ENCODE peak calls at places on chromosomes 13 and 19, in four cellular contexts. P is K562, I is HepG2, R is GM12878. X is an unnamed sample.
A peak's percentile ranks its signal among the peaks of the same experiment; 100 is the strongest.

GRCh38 chr19:48635263-48635965 is 1.8 kb downstream of the DBP start:
- DNase-seq in P (peak; percentile 88), I (no peak), R (no peak), X (peak; percentile 74)

GRCh38 chr19:19115954-19116353 is 22.3 kb downstream of the TMEM161A start:
- DNase-seq in P (peak; percentile 66), R (no peak), I (peak; percentile 45), X (peak; percentile 37)

GRCh38 chr19:48540110-48540509 is 11.9 kb upstream of the SULT2B1 start:
- DNase-seq in I (no peak), P (no peak), R (no peak), X (peak; percentile 55)

GRCh38 chr19:49924004-49924880 is 4.8 kb upstream of the ATF5 start:
- DNase-seq in R (peak; percentile 56), I (no peak), P (peak; percentile 11), X (no peak)

GRCh38 chr19:6273701-6274601 is 5.8 kb downstream of the MLLT1 start:
- DNase-seq in R (no peak), I (peak; percentile 89), P (peak; percentile 48), X (no peak)

GRCh38 chr13:91813255-91813654 is 414.8 kb downstream of the GPC5 start:
- DNase-seq in P (peak; percentile 15), R (no peak), I (no peak), X (no peak)

GRCh38 chr19:56111601-56112312 is 9.3 kb downstream of the ZNF787 start:
- DNase-seq in R (no peak), I (peak; percentile 45), P (no peak), X (no peak)

GRCh38 chr13:98467263-98467985 is 109.5 kb downstream of the STK24 start:
- DNase-seq in P (no peak), I (no peak), R (no peak), X (no peak)

GRCh38 chr19:1407662-1408299 is 395 bp downstream of the DAZAP1 start:
- DNase-seq in P (peak; percentile 86), I (no peak), R (no peak), X (no peak)

GRCh38 chr19:17289489-17289888 is 7.8 kb downstream of the ANKLE1 start:
- DNase-seq in R (no peak), P (peak; percentile 96), I (no peak), X (peak; percentile 89)

GRCh38 chr13:94192576-94192975 is 286.9 kb downstream of the DCT start:
- DNase-seq in I (peak; percentile 30), R (no peak), P (no peak), X (no peak)

GRCh38 chr13:83773961-83774360 is 108.3 kb downstream of the SLITRK1 start:
- DNase-seq in P (no peak), I (no peak), R (no peak), X (no peak)

GRCh38 chr19:10808937-10809655 is 26.9 kb downstream of the TMED1 start:
- DNase-seq in P (peak; percentile 66), I (no peak), R (no peak), X (no peak)

GRCh38 chr19:50482271-50482855 is 5.7 kb upstream of the GARIN5A start:
- DNase-seq in I (no peak), P (no peak), R (no peak), X (no peak)

GRCh38 chr13:49110122-49110831 is 109.9 kb upstream of the MLNR start:
- DNase-seq in R (peak; percentile 66), P (peak; percentile 66), I (peak; percentile 92), X (peak; percentile 86)

GRCh38 chr19:18173054-18173571 is 500 bp upstream of the IFI30 start:
- DNase-seq in I (no peak), R (no peak), P (peak; percentile 9), X (no peak)

GRCh38 chr19:15869109-15869555 is 28.7 kb downstream of the CYP4F2 start:
- DNase-seq in I (peak; percentile 60), R (no peak), P (peak; percentile 80), X (peak; percentile 72)

GRCh38 chr19:56765107-56765506 is 75.4 kb downstream of the PEG3 start:
- DNase-seq in P (no peak), R (no peak), I (no peak), X (no peak)

GRCh38 chr19:13748169-13748884 is 16.0 kb upstream of the MRI1 start:
- DNase-seq in R (no peak), P (peak; percentile 32), I (no peak), X (peak; percentile 18)

GRCh38 chr13:71303144-71303543 is 563.9 kb downstream of the DACH1 start:
- DNase-seq in R (no peak), P (no peak), I (no peak), X (no peak)

GRCh38 chr13:24459234-24459633 is 53.3 kb downstream of the PARP4 start:
- DNase-seq in P (no peak), I (no peak), R (peak; percentile 2), X (no peak)

GRCh38 chr13:40539954-40540706 is 126.3 kb downstream of the FOXO1 start:
- DNase-seq in I (peak; percentile 96), P (no peak), R (no peak), X (peak; percentile 30)

GRCh38 chr13:62747629-62748028 is 1332.0 kb upstream of the PCDH20 start:
- DNase-seq in R (no peak), I (no peak), P (no peak), X (peak; percentile 4)

GRCh38 chr13:48496796-48497195 is 36.1 kb downstream of the RCBTB2 start:
- DNase-seq in P (no peak), I (no peak), R (no peak), X (no peak)

GRCh38 chr13:25292301-25292700 is 5.0 kb upstream of the MTMR6 start:
- DNase-seq in P (peak; percentile 22), R (no peak), I (no peak), X (no peak)

GRCh38 chr13:65090191-65090590 is 2139.9 kb downstream of the PCDH9 start:
- DNase-seq in R (no peak), I (no peak), P (no peak), X (no peak)

GRCh38 chr19:1086618-1087017 is 8.6 kb downstream of the POLR2E start:
- DNase-seq in P (no peak), R (no peak), I (no peak), X (no peak)

GRCh38 chr19:47036233-47036651 is 12.2 kb downstream of the TMEM160 start:
- DNase-seq in I (no peak), P (no peak), R (no peak), X (peak; percentile 59)

GRCh38 chr19:2290441-2291184 is 8.6 kb upstream of the PEAK3 start:
- DNase-seq in I (no peak), R (no peak), P (no peak), X (no peak)

GRCh38 chr13:110471156-110471832 is 90.2 kb downstream of the RAB20 start:
- DNase-seq in P (no peak), I (no peak), R (no peak), X (no peak)

GRCh38 chr13:103884139-103884723 is 818.0 kb upstream of the SLC10A2 start:
- DNase-seq in P (no peak), R (no peak), I (peak; percentile 4), X (no peak)

GRCh38 chr13:36413161-36413560 is 19.1 kb upstream of the CCNA1 start:
- DNase-seq in P (no peak), I (no peak), R (no peak), X (no peak)
- TF ChIP-seq POLR2AphosphoS2 in P (no peak), I (no peak), R (no peak), X (no peak)

DNA sequence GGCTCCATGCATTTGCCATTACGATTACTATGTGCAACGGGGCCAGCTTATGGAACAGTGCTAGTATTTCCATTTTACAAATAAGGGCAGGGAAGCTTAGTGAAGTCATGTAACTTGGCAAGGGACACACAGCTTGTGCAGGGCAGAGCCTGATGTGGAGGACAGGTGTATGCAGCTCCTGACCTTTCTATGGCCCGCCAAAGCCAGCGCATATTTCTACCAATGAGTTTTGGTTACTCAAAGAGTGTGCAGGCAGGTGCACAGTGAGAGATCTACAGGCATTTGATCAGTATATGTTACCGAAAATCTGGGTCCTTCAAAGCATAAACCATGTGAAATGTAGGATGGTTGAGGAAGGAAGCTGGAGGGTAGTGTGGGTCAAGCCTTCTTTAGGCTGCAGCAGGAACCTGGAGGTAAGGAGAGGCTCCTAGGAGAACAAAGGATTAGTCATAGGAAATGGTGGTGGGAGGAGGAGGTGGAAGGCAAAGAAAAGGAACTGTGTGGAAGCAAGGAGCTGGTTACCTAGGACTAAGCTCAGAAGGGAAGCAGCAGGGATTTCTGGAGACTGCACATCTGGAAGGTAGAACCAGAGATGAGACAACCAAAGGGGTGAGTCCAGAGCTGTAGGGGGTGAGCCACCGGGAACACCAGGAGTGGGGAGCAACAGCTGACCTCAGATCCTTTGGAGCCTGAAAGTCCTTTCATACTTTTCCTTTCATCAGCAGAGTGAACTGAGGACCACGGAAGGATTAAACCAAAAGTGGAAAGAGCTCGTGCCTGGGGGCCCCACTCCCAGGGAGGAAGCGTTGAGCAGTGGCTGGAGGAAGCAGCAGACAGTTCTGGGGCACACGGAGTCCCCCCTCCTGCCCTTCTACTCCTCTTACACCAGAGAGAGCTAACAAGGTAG is 4.2 kb upstream of the PDX1 start:
- DNase-seq in I (no peak), R (no peak), P (no peak), X (no peak)
- H3K4me3 ChIP-seq in I (no peak overlapping the region), R (no peak overlapping the region), P (no peak overlapping the region), X (no peak overlapping the region)

DNA sequence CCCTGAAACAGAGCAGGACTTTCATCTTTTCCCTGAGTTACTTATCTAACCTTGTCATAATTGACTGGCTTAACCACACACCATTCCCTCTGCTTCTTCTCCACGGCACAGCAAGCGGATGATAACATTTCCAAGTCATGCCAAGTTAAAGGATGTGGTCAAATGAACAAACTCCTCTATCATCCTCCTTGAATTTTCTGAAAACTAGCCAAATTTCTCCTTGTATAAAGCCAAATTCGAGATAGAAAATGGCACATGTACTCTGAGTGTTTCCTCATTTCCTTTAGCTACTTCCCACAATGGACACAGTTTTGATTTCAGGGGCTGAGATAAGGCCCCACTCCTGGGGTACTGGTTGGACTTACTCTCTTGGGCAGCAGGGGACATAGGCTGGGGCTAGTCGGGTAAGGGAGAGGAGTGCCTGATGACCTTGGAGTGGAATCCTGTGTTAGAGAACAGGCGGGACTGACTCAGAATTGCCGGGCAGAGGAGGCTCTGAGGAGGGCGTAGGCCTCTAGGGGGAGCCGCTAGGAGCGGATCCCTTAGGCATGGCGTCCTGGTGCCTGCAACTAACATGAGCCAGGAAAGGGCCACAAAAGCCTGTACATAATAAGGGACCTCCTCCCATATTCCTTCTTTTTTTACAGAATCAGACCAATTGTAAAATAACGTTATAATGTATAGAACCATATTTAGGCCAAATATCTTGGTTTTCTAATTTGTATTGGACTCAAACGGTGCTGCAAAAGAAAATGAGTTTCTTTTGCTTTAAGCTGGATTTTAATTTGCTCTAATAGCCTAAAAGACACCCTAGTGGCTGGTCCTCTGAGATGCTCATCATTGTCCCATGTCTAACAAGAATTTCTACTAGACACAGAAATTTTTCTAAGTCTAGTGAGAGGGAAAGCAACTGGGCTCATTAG is 20.4 kb upstream of the TMTC4 start:
- DNase-seq in R (no peak), P (peak; percentile 46), I (peak; percentile 55), X (peak; percentile 33)
- TF ChIP-seq CHD4 in R (no peak), P (no peak), I (no peak), X (no peak)

GRCh38 chr19:45577111-45577905 is 7.3 kb downstream of the OPA3 start:
- DNase-seq in R (no peak), I (peak; percentile 86), P (no peak), X (peak; percentile 82)
- TF ChIP-seq POLR2AphosphoS2 in R (no peak), I (no peak), P (no peak), X (no peak)

GRCh38 chr19:53991224-53992113 is at the start of gene CACNG6:
- DNase-seq in R (no peak), I (no peak), P (peak; percentile 20), X (peak; percentile 93)
- H3K4me3 ChIP-seq in R (no peak within 1 kb of the TSS), I (peak within 1 kb of the TSS; percentile 21), P (no peak within 1 kb of the TSS), X (peak within 1 kb of the TSS; percentile 51)

GRCh38 chr13:101942535-101943157 is 459.2 kb downstream of the FGF14 start:
- DNase-seq in P (no peak), I (no peak), R (no peak), X (no peak)
- TF ChIP-seq CHD4 in P (no peak), I (no peak), R (no peak), X (no peak)

X was measured in A549.